ENCODE peak calls at places on chromosome 5, in six cellular contexts. D, V, A, N, W and Q are unnamed samples.
A peak's percentile ranks its signal among the peaks of the same experiment; 100 is the strongest.

GRCh38 chr5:151153766-151154272 is 3.8 kb downstream of the ANXA6 start:
- DNase-seq in D (no peak), V (no peak), W (no peak), A (no peak), N (no peak), Q (no peak)

GRCh38 chr5:67983251-67983941 is 232.2 kb upstream of the PIK3R1 start:
- DNase-seq in V (no peak), D (no peak), W (peak; percentile 87), N (peak; percentile 54), A (no peak), Q (no peak)

GRCh38 chr5:171355302-171355724 is 32.3 kb upstream of the NPM1 start:
- DNase-seq in W (no peak), D (no peak), A (no peak), V (no peak), N (no peak), Q (no peak)

GRCh38 chr5:54443264-54443663 is 12.2 kb upstream of the HSPB3 start:
- DNase-seq in A (no peak), W (peak; percentile 71), V (no peak), N (no peak), D (no peak), Q (no peak)

GRCh38 chr5:149268928-149269557 is 2.6 kb upstream of the AFAP1L1 start:
- DNase-seq in N (no peak), D (no peak), A (no peak), V (no peak), W (peak; percentile 81), Q (no peak)

GRCh38 chr5:21654-22233 is 70.2 kb upstream of the PLEKHG4B start:
- DNase-seq in D (no peak), V (no peak), N (no peak), W (no peak), A (no peak), Q (no peak)

GRCh38 chr5:98775962-98776687 is 2.7 kb downstream of the RGMB start:
- DNase-seq in D (no peak), V (no peak), N (no peak), A (no peak), W (peak; percentile 84), Q (no peak)

GRCh38 chr5:156920042-156920860 is 42.8 kb downstream of the TIMD4 start:
- DNase-seq in D (no peak), A (no peak), N (no peak), W (no peak), V (no peak), Q (no peak)

GRCh38 chr5:31661257-31661656 is 22.3 kb downstream of the PDZD2 start:
- DNase-seq in D (no peak), W (no peak), V (no peak), N (no peak), A (no peak), Q (no peak)

GRCh38 chr5:56908942-56909293 is 478 bp upstream of the SETD9 start:
- DNase-seq in V (no peak), A (peak; percentile 80), D (peak; percentile 78), W (peak; percentile 9), N (no peak), Q (no peak)

GRCh38 chr5:167064199-167064811 is 1227.1 kb upstream of the WWC1 start:
- DNase-seq in D (no peak), A (no peak), W (no peak), V (no peak), N (no peak), Q (no peak)

GRCh38 chr5:69364414-69364813 is 4.9 kb downstream of the AK6 start:
- DNase-seq in A (no peak), N (no peak), D (no peak), V (no peak), W (peak; percentile 13), Q (no peak)

GRCh38 chr5:69083412-69083811 is 10.4 kb upstream of the SLC30A5 start:
- DNase-seq in A (no peak), V (no peak), D (no peak), W (no peak), N (no peak), Q (no peak)

GRCh38 chr5:82159014-82159413 is 119.1 kb downstream of the RPS23 start:
- DNase-seq in A (no peak), D (no peak), V (no peak), N (peak; percentile 68), W (peak; percentile 74), Q (no peak)

GRCh38 chr5:111737716-111738115 is 19.3 kb downstream of the NREP start:
- DNase-seq in V (no peak), N (no peak), A (no peak), D (no peak), W (peak; percentile 80), Q (no peak)

GRCh38 chr5:112121268-112121667 is 297.8 kb downstream of the EPB41L4A start:
- DNase-seq in D (no peak), N (no peak), W (no peak), A (no peak), V (no peak), Q (no peak)

GRCh38 chr5:52989025-52989780 is at the start of gene ITGA2:
- DNase-seq in A (peak; percentile 44), W (peak; percentile 47), D (peak; percentile 32), N (peak; percentile 57), V (no peak), Q (peak; percentile 89)

GRCh38 chr5:37539459-37539858 is 160.3 kb downstream of the WDR70 start:
- DNase-seq in N (peak; percentile 25), A (no peak), V (no peak), D (no peak), W (no peak), Q (no peak)

GRCh38 chr5:168656633-168657032 is 77.5 kb upstream of the PANK3 start:
- DNase-seq in D (no peak), A (no peak), W (peak; percentile 57), V (no peak), N (no peak), Q (peak; percentile 35)

GRCh38 chr5:176995896-176996767 is 10.4 kb downstream of the UIMC1 start:
- DNase-seq in D (no peak), W (peak; percentile 60), A (no peak), N (peak; percentile 12), V (no peak), Q (no peak)

GRCh38 chr5:132747693-132748440 is 641 bp downstream of the CCNI2 start:
- DNase-seq in W (no peak), V (peak; percentile 12), N (no peak), D (no peak), A (no peak), Q (no peak)

GRCh38 chr5:2861605-2862004 is 110.1 kb upstream of the IRX2 start:
- DNase-seq in W (no peak), V (no peak), N (no peak), A (no peak), D (no peak), Q (no peak)

GRCh38 chr5:138966236-138966985 is 91.3 kb upstream of the LRRTM2 start:
- DNase-seq in N (no peak), V (no peak), D (no peak), W (no peak), A (no peak), Q (no peak)

GRCh38 chr5:152631217-152631616 is 226.1 kb upstream of the NMUR2 start:
- DNase-seq in V (no peak), A (no peak), D (no peak), W (no peak), N (no peak), Q (no peak)

DNA sequence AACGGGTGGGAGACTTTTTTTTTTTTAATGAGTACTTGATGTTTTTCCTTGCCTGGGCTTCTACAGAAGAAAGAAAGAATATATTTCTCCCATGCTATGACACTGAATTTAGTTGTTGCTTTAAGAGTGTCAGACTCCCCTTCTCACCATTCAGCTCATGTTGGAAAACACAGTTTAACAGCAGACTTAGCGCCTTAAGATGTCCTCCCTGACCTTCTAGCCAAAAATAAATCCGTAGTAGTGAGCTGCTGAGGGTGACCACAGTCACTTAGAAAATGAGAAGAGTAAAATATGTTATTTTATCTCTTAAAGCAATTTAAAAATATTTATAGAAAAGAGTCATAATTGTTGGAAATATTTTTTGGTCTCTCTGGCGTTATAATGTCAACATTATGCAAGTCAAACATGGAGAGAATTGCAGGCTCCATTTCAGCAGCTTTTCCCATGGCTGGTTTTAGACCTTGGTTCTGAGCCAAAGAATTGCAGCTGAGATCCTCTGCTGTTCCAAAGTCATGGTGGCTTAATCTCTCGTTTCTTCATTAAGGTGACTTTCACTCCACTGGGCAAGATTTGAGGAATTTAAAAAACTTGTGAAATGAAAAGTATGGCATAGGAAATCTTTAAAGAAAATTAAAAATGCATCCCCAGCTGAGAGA is 143.5 kb downstream of the GHR start:
- DNase-seq in W (peak; percentile 75), N (no peak), D (no peak), A (no peak), V (no peak), Q (no peak)
- TF ChIP-seq CTCF in W (no peak), N (no peak), D (no peak), A (no peak), V (no peak), Q (no peak)

DNA sequence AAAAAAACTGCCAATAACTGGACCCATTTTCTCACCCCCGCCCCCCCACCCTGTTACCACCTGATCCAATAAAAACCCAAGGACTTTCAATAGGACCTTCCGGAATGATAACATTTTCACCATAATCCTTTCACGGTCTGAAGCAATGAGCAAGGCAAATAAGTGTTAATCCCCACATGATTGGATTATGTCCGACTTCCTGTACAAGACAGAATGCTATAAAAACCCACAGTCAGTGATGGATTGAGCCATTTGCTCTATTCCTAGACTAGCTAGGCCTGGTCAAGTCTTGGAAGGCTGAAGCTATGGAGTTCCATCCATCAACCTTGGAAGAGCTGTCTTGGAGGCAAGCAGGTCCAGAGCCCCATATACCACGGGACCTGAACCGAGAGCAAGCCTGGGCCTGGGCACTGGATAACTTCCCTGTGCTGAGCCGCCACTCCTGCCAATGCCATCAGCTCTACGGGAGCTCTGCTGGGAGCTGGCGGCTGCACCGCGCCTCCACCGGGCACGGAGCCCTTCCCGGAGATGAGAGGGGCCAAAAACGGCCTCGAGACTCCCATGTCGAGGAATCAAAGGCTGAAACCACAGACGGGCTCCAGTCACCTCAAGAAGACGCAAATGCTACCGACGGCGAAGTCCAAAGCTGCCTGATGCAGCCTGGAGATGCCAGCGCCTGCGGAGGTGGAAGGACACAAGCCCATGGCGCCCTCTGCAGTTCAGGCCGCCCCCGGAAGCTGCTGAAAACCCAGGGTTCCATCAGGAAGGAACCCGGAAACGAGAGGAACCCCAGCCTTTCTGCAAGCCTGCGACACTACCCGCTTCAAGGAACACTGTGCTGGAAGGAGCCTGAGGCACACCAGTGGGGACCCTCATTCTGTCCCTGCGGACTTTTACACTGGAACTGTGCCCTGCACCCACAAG is 69.2 kb downstream of the ANXA2R start:
- DNase-seq in W (no peak), D (peak; percentile 29), A (peak; percentile 31), V (no peak), N (no peak), Q (no peak)
- TF ChIP-seq CTCF in W (peak; percentile 24), D (peak; percentile 30), A (peak; percentile 41), V (no peak), N (peak; percentile 50), Q (no peak)

GRCh38 chr5:159531554-159532105 is 201.3 kb upstream of the IL12B start:
- DNase-seq in W (no peak), D (no peak), A (no peak), V (no peak), N (no peak), Q (no peak)
- TF ChIP-seq CTCF in W (peak; percentile 35), D (peak; percentile 32), A (peak; percentile 31), V (no peak), N (peak; percentile 53), Q (no peak)

DNA sequence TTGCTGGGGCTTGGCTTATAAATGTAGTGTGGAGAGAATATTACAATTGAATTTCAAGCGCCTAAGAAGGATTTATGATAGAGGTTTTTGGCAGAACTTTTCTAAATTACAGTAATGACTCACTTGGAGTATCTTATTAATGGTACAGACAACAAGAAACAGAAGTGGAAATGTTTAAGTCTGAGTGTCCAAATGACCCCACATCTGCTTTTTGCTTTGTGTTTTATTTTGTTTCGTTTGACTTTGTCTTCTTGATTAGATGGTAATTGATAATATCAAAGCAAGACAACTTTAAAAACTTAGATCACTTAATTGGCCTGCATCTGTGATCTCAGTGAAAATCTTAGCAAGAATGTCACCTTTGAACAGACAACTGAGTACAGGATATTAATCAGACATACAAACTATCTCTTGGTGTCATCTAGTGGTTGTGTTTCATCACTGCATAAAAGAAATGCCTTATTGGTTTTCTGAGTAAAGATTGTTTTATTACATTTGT is 577.4 kb downstream of the ISL1 start:
- DNase-seq in D (no peak), V (no peak), A (no peak), W (peak; percentile 0), N (peak; percentile 9), Q (no peak)
- TF ChIP-seq CTCF in D (no peak), V (no peak), A (peak; percentile 21), W (no peak), N (peak; percentile 90), Q (no peak)